ENCODE peak calls at places on chromosomes 12 and 14, in five cellular contexts. J, Z, U, Y and M are unnamed samples.

GRCh38 chr14:100221419-100222218 is 17.3 kb upstream of the YY1 start:
- DNase-seq in Z (no peak), Y (peak), J (peak), U (peak), M (no peak)

GRCh38 chr12:110501378-110501721 is 561 bp downstream of the VPS29 start:
- DNase-seq in Z (peak), U (peak), J (no peak), Y (peak), M (no peak)

GRCh38 chr14:29217813-29218450 is 451.3 kb downstream of the FOXG1 start:
- DNase-seq in J (no peak), Z (no peak), Y (no peak), U (no peak), M (no peak)

GRCh38 chr14:68215628-68216027 is 396.0 kb downstream of the RAD51B start:
- DNase-seq in Y (no peak), Z (no peak), U (no peak), J (no peak), M (no peak)

GRCh38 chr12:127628655-127629054 is 638.3 kb upstream of the TMEM132C start:
- DNase-seq in J (no peak), Z (peak), Y (no peak), U (no peak), M (no peak)

GRCh38 chr12:101117842-101118241 is 92.2 kb downstream of the SLC5A8 start:
- DNase-seq in U (no peak), J (no peak), Z (no peak), Y (no peak), M (no peak)

GRCh38 chr12:5487971-5488955 is 56.4 kb downstream of the NTF3 start:
- DNase-seq in Z (no peak), J (no peak), U (no peak), Y (no peak), M (no peak)

GRCh38 chr12:110669193-110669502 is 19.8 kb downstream of the HVCN1 start:
- DNase-seq in U (no peak), Y (no peak), J (no peak), Z (no peak), M (no peak)

GRCh38 chr14:105840266-105841021 is 314.1 kb downstream of the TMEM121 start:
- DNase-seq in Y (no peak), U (no peak), Z (no peak), J (no peak), M (peak)

GRCh38 chr12:113850309-113851056 is 115.6 kb downstream of the RBM19 start:
- DNase-seq in Y (no peak), J (no peak), Z (peak), U (no peak), M (no peak)

GRCh38 chr14:72737560-72737943 is 156.3 kb downstream of the DPF3 start:
- DNase-seq in J (no peak), Z (no peak), U (peak), Y (peak), M (no peak)

GRCh38 chr12:26499979-26500640 is 304.7 kb downstream of the SSPN start:
- DNase-seq in U (no peak), J (no peak), Z (no peak), Y (no peak), M (no peak)

GRCh38 chr12:64687816-64688599 is 71.2 kb downstream of the GNS start:
- DNase-seq in U (no peak), Y (no peak), Z (no peak), J (no peak), M (no peak)

GRCh38 chr12:78035913-78036658 is 205.4 kb downstream of the NAV3 start:
- DNase-seq in J (no peak), Z (peak), Y (peak), U (no peak), M (no peak)

GRCh38 chr12:25840678-25841077 is 117.8 kb upstream of the RASSF8 start:
- DNase-seq in J (no peak), U (no peak), Y (no peak), Z (no peak), M (no peak)

GRCh38 chr14:95061317-95062093 is 95.8 kb downstream of the DICER1 start:
- DNase-seq in U (no peak), Y (no peak), Z (no peak), J (no peak), M (no peak)

GRCh38 chr12:114399664-114400211 is 6.2 kb downstream of the TBX5 start:
- DNase-seq in Z (no peak), Y (peak), U (no peak), J (no peak), M (no peak)

GRCh38 chr12:54374555-54375257 is 9.8 kb downstream of the ZNF385A start:
- DNase-seq in Y (no peak), J (no peak), Z (no peak), U (no peak), M (no peak)

GRCh38 chr12:132496710-132497109 is 6.8 kb downstream of the FBRSL1 start:
- DNase-seq in U (no peak), Z (no peak), Y (no peak), J (no peak), M (no peak)

GRCh38 chr12:38156497-38157245 is 159.9 kb upstream of the ALG10B start:
- DNase-seq in Z (no peak), Y (no peak), U (no peak), J (no peak), M (peak)

GRCh38 chr12:1262008-1262407 is 271.0 kb downstream of the ERC1 start:
- DNase-seq in J (no peak), Z (no peak), Y (no peak), U (no peak), M (no peak)

GRCh38 chr14:49036236-49036635 is 549.9 kb downstream of the RPS29 start:
- DNase-seq in J (no peak), Y (no peak), U (no peak), Z (no peak), M (no peak)

GRCh38 chr14:96189288-96189711 is 15.3 kb upstream of the BDKRB2 start:
- DNase-seq in Y (no peak), Z (no peak), J (no peak), U (no peak), M (no peak)

GRCh38 chr12:121264951-121265350 is 31.6 kb downstream of the CAMKK2 start:
- DNase-seq in Y (no peak), J (no peak), Z (no peak), U (no peak), M (no peak)

GRCh38 chr12:27810756-27811155 is 30.7 kb upstream of the MANSC4 start:
- DNase-seq in Z (no peak), Y (no peak), U (no peak), J (no peak), M (no peak)

GRCh38 chr12:9509464-9510166 is 98.1 kb downstream of the KLRB1 start:
- DNase-seq in J (no peak), U (no peak), Z (no peak), Y (no peak), M (no peak)

GRCh38 chr14:50608302-50608851 is 48.4 kb downstream of the ATL1 start:
- DNase-seq in Y (no peak), J (no peak), U (peak), Z (no peak), M (no peak)

GRCh38 chr12:64025174-64025958 is 180.9 kb downstream of the SRGAP1 start:
- DNase-seq in Z (no peak), U (no peak), J (no peak), Y (no peak), M (no peak)

GRCh38 chr12:6340745-6341438 is 984 bp downstream of the TNFRSF1A start:
- DNase-seq in Z (no peak), Y (no peak), U (no peak), J (no peak), M (no peak)

GRCh38 chr14:100419856-100420255 is 96.7 kb downstream of the SLC25A47 start:
- DNase-seq in J (no peak), Y (no peak), U (no peak), Z (no peak), M (no peak)